ENCODE peak calls at places on chromosomes 5 and 9, in eight cellular contexts. G is GM10248, Y is fibroblast of lung, T is amniotic stem cell, D is NCI-H1105 treated with DMSO at 0.1 percent for 48 hours, B is CD14-positive monocyte, F is posterior cingulate gyrus, L is mesenteric fat pad. H is an unnamed sample.

GRCh38 chr5:132223861-132224260 is 3.8 kb downstream of the P4HA2 start:
- DNase-seq in F (no peak), Y (no peak), B (peak), T (no peak), G (no peak), D (no peak), L (peak), H (no peak)

GRCh38 chr5:1040571-1040970 is 32.0 kb downstream of the NKD2 start:
- DNase-seq in B (no peak), D (no peak), F (peak), T (no peak), L (no peak), Y (no peak), G (no peak), H (no peak)

GRCh38 chr9:89137548-89138462 is 40.8 kb downstream of the SHC3 start:
- DNase-seq in D (no peak), Y (peak), G (no peak), B (no peak), F (peak), L (no peak), T (peak), H (peak)

GRCh38 chr9:82670726-82671125 is 392.2 kb downstream of the RASEF start:
- DNase-seq in Y (no peak), B (no peak), T (no peak), L (no peak), G (no peak), D (no peak), F (no peak), H (no peak)

GRCh38 chr9:92342825-92343488 is 17.2 kb downstream of the CENPP start:
- DNase-seq in T (no peak), B (no peak), Y (peak), G (no peak), F (no peak), D (no peak), L (no peak), H (no peak)

GRCh38 chr5:116651653-116652052 is 77.0 kb upstream of the SEMA6A start:
- DNase-seq in G (no peak), D (no peak), L (no peak), Y (no peak), F (no peak), B (no peak), T (no peak), H (no peak)

GRCh38 chr5:174589011-174589410 is 135.4 kb upstream of the MSX2 start:
- DNase-seq in L (no peak), G (no peak), F (no peak), T (no peak), B (no peak), D (no peak), Y (no peak), H (no peak)

GRCh38 chr5:137751869-137752491 is 2.2 kb downstream of the HNRNPA0 start:
- DNase-seq in T (peak), F (no peak), D (peak), Y (peak), B (no peak), L (no peak), G (no peak), H (peak)

GRCh38 chr5:159901772-159902171 is 14.5 kb upstream of the ADRA1B start:
- DNase-seq in F (no peak), L (no peak), T (no peak), G (no peak), B (no peak), Y (no peak), D (no peak), H (no peak)

GRCh38 chr5:109703165-109703564 is 13.4 kb downstream of the MAN2A1 start:
- DNase-seq in B (no peak), L (no peak), G (no peak), T (no peak), F (no peak), D (no peak), Y (no peak), H (no peak)

GRCh38 chr5:170327802-170328201 is 30.2 kb upstream of the LCP2 start:
- DNase-seq in Y (no peak), B (no peak), G (no peak), L (no peak), D (no peak), T (no peak), F (no peak), H (no peak)

GRCh38 chr5:175872287-175873089 is 1.1 kb downstream of the CPLX2 start:
- DNase-seq in Y (no peak), T (no peak), B (no peak), G (no peak), F (no peak), L (no peak), D (peak), H (no peak)

GRCh38 chr5:143212261-143212660 is 191.2 kb downstream of the NR3C1 start:
- DNase-seq in L (no peak), B (no peak), G (no peak), F (no peak), D (no peak), Y (no peak), T (no peak), H (no peak)

GRCh38 chr5:63878788-63879187 is 83.5 kb downstream of the HTR1A start:
- DNase-seq in G (no peak), F (no peak), D (no peak), L (no peak), Y (no peak), B (no peak), T (no peak), H (no peak)

GRCh38 chr5:132086277-132086794 is 12.7 kb downstream of the CSF2 start:
- DNase-seq in G (no peak), T (peak), D (no peak), L (no peak), Y (peak), F (peak), B (peak), H (peak)

GRCh38 chr9:124602204-124602603 is 95.0 kb upstream of the NR5A1 start:
- DNase-seq in Y (peak), G (no peak), T (no peak), F (no peak), D (peak), B (no peak), L (no peak), H (no peak)

GRCh38 chr9:80177949-80178480 is 606.2 kb downstream of the TLE4 start:
- DNase-seq in L (no peak), F (no peak), Y (no peak), B (no peak), G (no peak), D (no peak), T (no peak), H (no peak)

GRCh38 chr5:38968665-38969064 is 105.5 kb downstream of the RICTOR start:
- DNase-seq in Y (no peak), G (no peak), B (no peak), F (no peak), L (no peak), T (no peak), D (no peak), H (no peak)

GRCh38 chr9:106707291-106707690 is 155.7 kb upstream of the ZNF462 start:
- DNase-seq in L (no peak), D (no peak), G (no peak), B (no peak), T (no peak), F (no peak), Y (no peak), H (no peak)

GRCh38 chr9:69809304-69809863 is 11.2 kb upstream of the CFAP95 start:
- DNase-seq in B (no peak), Y (peak), F (no peak), G (peak), T (peak), L (no peak), D (no peak), H (no peak)

GRCh38 chr5:137370096-137370495 is 129.0 kb downstream of the SPOCK1 start:
- DNase-seq in L (no peak), Y (no peak), T (peak), B (no peak), D (no peak), F (no peak), G (no peak), H (no peak)

GRCh38 chr9:98479967-98480847 is 224.8 kb upstream of the TBC1D2 start:
- DNase-seq in T (no peak), B (no peak), F (no peak), G (no peak), L (no peak), Y (no peak), D (no peak), H (no peak)

GRCh38 chr9:93127395-93127911 is 6.6 kb downstream of the NINJ1 start:
- DNase-seq in B (peak), D (no peak), Y (peak), F (peak), T (no peak), L (peak), G (no peak), H (no peak)

GRCh38 chr9:91603940-91604339 is 180.3 kb upstream of the NFIL3 start:
- DNase-seq in D (no peak), T (no peak), F (no peak), B (no peak), L (no peak), Y (no peak), G (no peak), H (no peak)